ENCODE peak calls at places on chromosome 17, in nine cellular contexts. One of them, this sample, is unnamed.

GRCh38 chr17:6712058-6712853 is 913 bp downstream of the SLC13A5 start:
- DNase-seq in Panc1: no peak
- DNase-seq in A673: peak; percentile 21
- DNase-seq in Peyer's patch: no peak
- DNase-seq in OCI-LY7: no peak
- DNase-seq in neural progenitor cell: peak; percentile 73
- DNase-seq in uterus: no peak
- DNase-seq in IMR-90: no peak
- DNase-seq in adrenal gland: peak; percentile 16
- DNase-seq in this sample: peak; percentile 21

GRCh38 chr17:41914358-41914766 is 4.4 kb downstream of the ACLY start:
- DNase-seq in Panc1: no peak
- DNase-seq in A673: no peak
- DNase-seq in Peyer's patch: peak; percentile 54
- DNase-seq in OCI-LY7: no peak
- DNase-seq in neural progenitor cell: peak; percentile 46
- DNase-seq in uterus: no peak
- DNase-seq in IMR-90: peak; percentile 24
- DNase-seq in adrenal gland: no peak
- DNase-seq in this sample: peak; percentile 63

GRCh38 chr17:62064029-62064790 is 868 bp downstream of the MED13 start:
- DNase-seq in Panc1: no peak
- DNase-seq in A673: peak; percentile 14
- DNase-seq in Peyer's patch: no peak
- DNase-seq in OCI-LY7: peak; percentile 29
- DNase-seq in neural progenitor cell: no peak
- DNase-seq in uterus: no peak
- DNase-seq in IMR-90: peak; percentile 18
- DNase-seq in adrenal gland: no peak
- DNase-seq in this sample: peak; percentile 42

GRCh38 chr17:79740413-79740812 is 9.7 kb downstream of the ENPP7 start:
- DNase-seq in Panc1: no peak
- DNase-seq in A673: no peak
- DNase-seq in Peyer's patch: no peak
- DNase-seq in OCI-LY7: no peak
- DNase-seq in neural progenitor cell: no peak
- DNase-seq in uterus: no peak
- DNase-seq in IMR-90: no peak
- DNase-seq in adrenal gland: no peak
- DNase-seq in this sample: no peak

GRCh38 chr17:42289863-42290165 is 1.5 kb downstream of the STAT5A start:
- DNase-seq in Panc1: no peak
- DNase-seq in A673: no peak
- DNase-seq in Peyer's patch: peak; percentile 48
- DNase-seq in OCI-LY7: no peak
- DNase-seq in neural progenitor cell: no peak
- DNase-seq in uterus: no peak
- DNase-seq in IMR-90: no peak
- DNase-seq in adrenal gland: no peak
- DNase-seq in this sample: no peak

GRCh38 chr17:10435096-10435495 is 13.3 kb upstream of the MYH8 start:
- DNase-seq in Panc1: no peak
- DNase-seq in A673: peak; percentile 59
- DNase-seq in Peyer's patch: no peak
- DNase-seq in OCI-LY7: no peak
- DNase-seq in neural progenitor cell: no peak
- DNase-seq in uterus: no peak
- DNase-seq in IMR-90: no peak
- DNase-seq in adrenal gland: no peak
- DNase-seq in this sample: no peak

GRCh38 chr17:27366438-27366837 is 72.5 kb downstream of the WSB1 start:
- DNase-seq in Panc1: no peak
- DNase-seq in A673: no peak
- DNase-seq in Peyer's patch: no peak
- DNase-seq in OCI-LY7: no peak
- DNase-seq in neural progenitor cell: no peak
- DNase-seq in uterus: no peak
- DNase-seq in IMR-90: no peak
- DNase-seq in adrenal gland: no peak
- DNase-seq in this sample: no peak

GRCh38 chr17:78933025-78933958 is 8.1 kb upstream of the TIMP2 start:
- DNase-seq in Panc1: peak; percentile 46
- DNase-seq in A673: no peak
- DNase-seq in Peyer's patch: peak; percentile 79
- DNase-seq in OCI-LY7: peak; percentile 23
- DNase-seq in neural progenitor cell: no peak
- DNase-seq in uterus: peak; percentile 56
- DNase-seq in IMR-90: peak; percentile 99
- DNase-seq in adrenal gland: peak; percentile 62
- DNase-seq in this sample: peak; percentile 96

GRCh38 chr17:69103557-69104233 is 38.0 kb downstream of the ABCA6 start:
- DNase-seq in Panc1: no peak
- DNase-seq in A673: no peak
- DNase-seq in Peyer's patch: no peak
- DNase-seq in OCI-LY7: no peak
- DNase-seq in neural progenitor cell: no peak
- DNase-seq in uterus: no peak
- DNase-seq in IMR-90: no peak
- DNase-seq in adrenal gland: no peak
- DNase-seq in this sample: no peak

GRCh38 chr17:77049440-77049839 is 91.3 kb upstream of the SEC14L1 start:
- DNase-seq in Panc1: no peak
- DNase-seq in A673: peak; percentile 24
- DNase-seq in Peyer's patch: no peak
- DNase-seq in OCI-LY7: peak; percentile 37
- DNase-seq in neural progenitor cell: no peak
- DNase-seq in uterus: no peak
- DNase-seq in IMR-90: no peak
- DNase-seq in adrenal gland: no peak
- DNase-seq in this sample: no peak

GRCh38 chr17:77280304-77280910 is 139.6 kb downstream of the SEC14L1 start:
- DNase-seq in Panc1: no peak
- DNase-seq in A673: no peak
- DNase-seq in Peyer's patch: peak; percentile 59
- DNase-seq in OCI-LY7: no peak
- DNase-seq in neural progenitor cell: no peak
- DNase-seq in uterus: no peak
- DNase-seq in IMR-90: peak; percentile 84
- DNase-seq in adrenal gland: no peak
- DNase-seq in this sample: peak; percentile 89

GRCh38 chr17:77492446-77493237 is 351.9 kb downstream of the SEC14L1 start:
- DNase-seq in Panc1: no peak
- DNase-seq in A673: no peak
- DNase-seq in Peyer's patch: peak; percentile 48
- DNase-seq in OCI-LY7: no peak
- DNase-seq in neural progenitor cell: no peak
- DNase-seq in uterus: peak; percentile 18
- DNase-seq in IMR-90: no peak
- DNase-seq in adrenal gland: no peak
- DNase-seq in this sample: no peak

GRCh38 chr17:81583589-81584337 is 31.6 kb upstream of the FAAP100 start:
- DNase-seq in Panc1: no peak
- DNase-seq in A673: no peak
- DNase-seq in Peyer's patch: no peak
- DNase-seq in OCI-LY7: no peak
- DNase-seq in neural progenitor cell: no peak
- DNase-seq in uterus: no peak
- DNase-seq in IMR-90: peak; percentile 68
- DNase-seq in adrenal gland: no peak
- DNase-seq in this sample: no peak

GRCh38 chr17:13311301-13311700 is 290.4 kb downstream of the HS3ST3A1 start:
- DNase-seq in Panc1: no peak
- DNase-seq in A673: no peak
- DNase-seq in Peyer's patch: no peak
- DNase-seq in OCI-LY7: no peak
- DNase-seq in neural progenitor cell: no peak
- DNase-seq in uterus: no peak
- DNase-seq in IMR-90: peak; percentile 12
- DNase-seq in adrenal gland: no peak
- DNase-seq in this sample: peak; percentile 42

GRCh38 chr17:15463363-15463762 is 4.1 kb downstream of the CDRT4 start:
- DNase-seq in Panc1: no peak
- DNase-seq in A673: no peak
- DNase-seq in Peyer's patch: no peak
- DNase-seq in OCI-LY7: no peak
- DNase-seq in neural progenitor cell: peak; percentile 33
- DNase-seq in uterus: peak; percentile 38
- DNase-seq in IMR-90: peak; percentile 92
- DNase-seq in adrenal gland: peak; percentile 23
- DNase-seq in this sample: peak; percentile 82

GRCh38 chr17:67620088-67620487 is 97.6 kb upstream of the NOL11 start:
- DNase-seq in Panc1: no peak
- DNase-seq in A673: no peak
- DNase-seq in Peyer's patch: no peak
- DNase-seq in OCI-LY7: no peak
- DNase-seq in neural progenitor cell: no peak
- DNase-seq in uterus: no peak
- DNase-seq in IMR-90: no peak
- DNase-seq in adrenal gland: no peak
- DNase-seq in this sample: no peak

GRCh38 chr17:80254396-80255241 is 6.0 kb upstream of the RNF213 start:
- DNase-seq in Panc1: peak; percentile 80
- DNase-seq in A673: peak; percentile 54
- DNase-seq in Peyer's patch: peak; percentile 70
- DNase-seq in OCI-LY7: peak; percentile 40
- DNase-seq in neural progenitor cell: no peak
- DNase-seq in uterus: no peak
- DNase-seq in IMR-90: peak; percentile 91
- DNase-seq in adrenal gland: peak; percentile 84
- DNase-seq in this sample: peak; percentile 92

GRCh38 chr17:19799796-19800195 is 51.7 kb upstream of the ALDH3A1 start:
- DNase-seq in Panc1: no peak
- DNase-seq in A673: no peak
- DNase-seq in Peyer's patch: no peak
- DNase-seq in OCI-LY7: no peak
- DNase-seq in neural progenitor cell: no peak
- DNase-seq in uterus: no peak
- DNase-seq in IMR-90: no peak
- DNase-seq in adrenal gland: no peak
- DNase-seq in this sample: no peak

GRCh38 chr17:19800571-19800970 is 52.5 kb upstream of the ALDH3A1 start:
- DNase-seq in Panc1: no peak
- DNase-seq in A673: no peak
- DNase-seq in Peyer's patch: no peak
- DNase-seq in OCI-LY7: peak; percentile 22
- DNase-seq in neural progenitor cell: no peak
- DNase-seq in uterus: no peak
- DNase-seq in IMR-90: no peak
- DNase-seq in adrenal gland: no peak
- DNase-seq in this sample: no peak

DNA sequence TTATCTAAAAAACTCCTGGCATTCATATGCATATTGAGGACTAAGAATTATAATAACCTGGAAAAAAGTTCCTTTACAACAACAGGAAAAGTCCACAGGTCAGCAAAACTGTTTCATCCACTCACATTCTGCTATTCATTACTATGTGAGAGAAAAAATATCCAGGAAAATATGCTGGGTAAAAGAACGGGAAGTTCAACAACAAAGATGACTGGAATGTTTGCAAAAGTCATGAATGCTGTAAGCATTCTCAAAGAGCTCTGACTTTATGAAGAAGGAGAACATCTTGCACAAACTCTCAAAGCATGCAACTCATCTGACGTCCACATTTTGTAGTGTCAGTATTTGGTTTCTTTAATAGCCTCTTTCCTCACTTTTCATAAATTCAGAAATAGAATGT is 56.9 kb upstream of the ALDH3A1 start:
- DNase-seq in Panc1: no peak
- DNase-seq in A673: no peak
- DNase-seq in Peyer's patch: no peak
- DNase-seq in OCI-LY7: no peak
- DNase-seq in neural progenitor cell: no peak
- DNase-seq in uterus: no peak
- DNase-seq in IMR-90: peak; percentile 31
- DNase-seq in adrenal gland: no peak
- DNase-seq in this sample: peak; percentile 3
- TF ChIP-seq CTCF in Panc1: no peak
- TF ChIP-seq CTCF in A673: no peak
- TF ChIP-seq CTCF in Peyer's patch: no peak
- TF ChIP-seq CTCF in OCI-LY7: no peak
- TF ChIP-seq CTCF in neural progenitor cell: no peak
- TF ChIP-seq CTCF in uterus: no peak
- TF ChIP-seq CTCF in IMR-90: no peak
- TF ChIP-seq CTCF in adrenal gland: no peak
- TF ChIP-seq CTCF in this sample: no peak

GRCh38 chr17:51214920-51215319 is 44.9 kb downstream of the MBTD1 start:
- DNase-seq in Panc1: no peak
- DNase-seq in A673: no peak
- DNase-seq in Peyer's patch: no peak
- DNase-seq in OCI-LY7: no peak
- DNase-seq in neural progenitor cell: no peak
- DNase-seq in uterus: no peak
- DNase-seq in IMR-90: no peak
- DNase-seq in adrenal gland: no peak
- DNase-seq in this sample: no peak
- H3K4me3 ChIP-seq in Panc1: no peak overlapping the region
- H3K4me3 ChIP-seq in A673: no peak overlapping the region
- H3K4me3 ChIP-seq in Peyer's patch: no peak overlapping the region
- H3K4me3 ChIP-seq in OCI-LY7: no peak overlapping the region
- H3K4me3 ChIP-seq in neural progenitor cell: no peak overlapping the region
- H3K4me3 ChIP-seq in uterus: no peak overlapping the region
- H3K4me3 ChIP-seq in IMR-90: no peak overlapping the region
- H3K4me3 ChIP-seq in adrenal gland: no peak overlapping the region
- H3K4me3 ChIP-seq in this sample: no peak overlapping the region

GRCh38 chr17:3447625-3448024 is 14.0 kb upstream of the OR1E2 start:
- DNase-seq in Panc1: no peak
- DNase-seq in A673: peak; percentile 10
- DNase-seq in Peyer's patch: no peak
- DNase-seq in OCI-LY7: peak; percentile 25
- DNase-seq in neural progenitor cell: peak; percentile 34
- DNase-seq in uterus: no peak
- DNase-seq in IMR-90: no peak
- DNase-seq in adrenal gland: no peak
- DNase-seq in this sample: peak; percentile 28
- TF ChIP-seq CTCF in Panc1: peak; percentile 47
- TF ChIP-seq CTCF in A673: peak; percentile 21
- TF ChIP-seq CTCF in Peyer's patch: no peak
- TF ChIP-seq CTCF in OCI-LY7: peak; percentile 72
- TF ChIP-seq CTCF in neural progenitor cell: peak; percentile 46
- TF ChIP-seq CTCF in uterus: no peak
- TF ChIP-seq CTCF in IMR-90: no peak
- TF ChIP-seq CTCF in adrenal gland: no peak
- TF ChIP-seq CTCF in this sample: no peak

DNA sequence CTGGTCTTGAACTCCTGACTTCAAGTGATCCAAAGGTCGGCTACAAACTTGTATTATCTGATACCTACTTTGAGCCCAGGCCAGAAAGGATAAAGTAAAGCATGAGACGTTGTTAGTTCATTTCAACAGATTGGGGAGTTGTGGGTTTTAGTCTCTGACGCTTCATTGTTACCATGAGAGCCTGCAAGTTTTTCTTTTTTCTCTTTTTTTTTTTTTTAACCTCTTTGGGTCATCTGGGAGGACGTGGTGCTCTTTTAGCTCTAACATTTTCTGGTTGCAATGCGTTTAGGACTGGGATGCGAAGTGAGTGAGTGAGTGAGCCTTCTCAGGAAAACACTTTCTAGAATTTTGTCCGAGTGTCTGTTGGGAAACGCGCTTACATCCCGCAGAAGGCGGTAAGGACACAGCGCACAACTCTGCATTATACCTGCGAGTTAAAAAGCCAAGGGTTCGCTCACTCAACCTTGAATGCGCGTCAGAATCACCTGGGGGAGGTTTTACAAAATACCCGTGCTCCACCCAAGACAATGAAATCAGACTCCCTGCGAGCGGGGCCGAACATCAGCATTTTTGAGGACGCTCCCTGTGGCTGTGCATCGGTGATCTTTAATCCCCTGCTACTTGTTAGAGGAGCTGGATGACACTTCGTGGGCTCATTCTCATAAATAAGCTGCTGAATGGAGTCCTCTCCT is 704 bp upstream of the RNF135 start:
- DNase-seq in Panc1: no peak
- DNase-seq in A673: peak; percentile 3
- DNase-seq in Peyer's patch: peak; percentile 66
- DNase-seq in OCI-LY7: no peak
- DNase-seq in neural progenitor cell: peak; percentile 54
- DNase-seq in uterus: peak; percentile 23
- DNase-seq in IMR-90: no peak
- DNase-seq in adrenal gland: no peak
- DNase-seq in this sample: peak; percentile 11
- H3K4me3 ChIP-seq in Panc1: peak overlapping the region; percentile 62
- H3K4me3 ChIP-seq in A673: peak overlapping the region; percentile 51
- H3K4me3 ChIP-seq in Peyer's patch: peak overlapping the region; percentile 72
- H3K4me3 ChIP-seq in OCI-LY7: peak overlapping the region; percentile 37
- H3K4me3 ChIP-seq in neural progenitor cell: peak overlapping the region; percentile 51
- H3K4me3 ChIP-seq in uterus: peak overlapping the region; percentile 67
- H3K4me3 ChIP-seq in IMR-90: peak overlapping the region; percentile 53
- H3K4me3 ChIP-seq in adrenal gland: peak overlapping the region; percentile 66
- H3K4me3 ChIP-seq in this sample: peak overlapping the region; percentile 56